ENCODE peak calls at places on chromosomes 16 and 17, in five cellular contexts. One of them, this sample, is unnamed.

GRCh38 chr17:78933959-78934568 is 8.9 kb upstream of the TIMP2 start:
- DNase-seq in CD8-positive, alpha-beta T cell: no peak
- DNase-seq in heart right ventricle: peak
- DNase-seq in natural killer cell: no peak
- DNase-seq in BE2C: peak
- DNase-seq in this sample: no peak

GRCh38 chr17:47204722-47205418 is 4.3 kb upstream of the MYL4 start:
- DNase-seq in CD8-positive, alpha-beta T cell: no peak
- DNase-seq in heart right ventricle: no peak
- DNase-seq in natural killer cell: no peak
- DNase-seq in BE2C: no peak
- DNase-seq in this sample: peak

GRCh38 chr16:49617710-49618330 is 238.1 kb downstream of the ZNF423 start:
- DNase-seq in CD8-positive, alpha-beta T cell: no peak
- DNase-seq in heart right ventricle: no peak
- DNase-seq in natural killer cell: no peak
- DNase-seq in BE2C: no peak
- DNase-seq in this sample: no peak

GRCh38 chr16:88807142-88807625 is 3.6 kb downstream of the CDT1 start:
- DNase-seq in CD8-positive, alpha-beta T cell: no peak
- DNase-seq in heart right ventricle: no peak
- DNase-seq in natural killer cell: no peak
- DNase-seq in BE2C: no peak
- DNase-seq in this sample: no peak

GRCh38 chr17:82826956-82827355 is 12.9 kb downstream of the ZNF750 start:
- DNase-seq in CD8-positive, alpha-beta T cell: no peak
- DNase-seq in heart right ventricle: no peak
- DNase-seq in natural killer cell: no peak
- DNase-seq in BE2C: no peak
- DNase-seq in this sample: no peak

GRCh38 chr17:76625496-76625895 is 18.1 kb downstream of the ST6GALNAC1 start:
- DNase-seq in CD8-positive, alpha-beta T cell: no peak
- DNase-seq in heart right ventricle: no peak
- DNase-seq in natural killer cell: no peak
- DNase-seq in BE2C: no peak
- DNase-seq in this sample: no peak

GRCh38 chr16:12729448-12729847 is 74.2 kb downstream of the CPPED1 start:
- DNase-seq in CD8-positive, alpha-beta T cell: no peak
- DNase-seq in heart right ventricle: no peak
- DNase-seq in natural killer cell: no peak
- DNase-seq in BE2C: no peak
- DNase-seq in this sample: no peak

GRCh38 chr16:72989203-72989991 is 58.5 kb downstream of the ZFHX3 start:
- DNase-seq in CD8-positive, alpha-beta T cell: no peak
- DNase-seq in heart right ventricle: no peak
- DNase-seq in natural killer cell: no peak
- DNase-seq in BE2C: no peak
- DNase-seq in this sample: no peak

GRCh38 chr16:13483121-13483520 is 436.8 kb upstream of the ERCC4 start:
- DNase-seq in CD8-positive, alpha-beta T cell: no peak
- DNase-seq in heart right ventricle: no peak
- DNase-seq in natural killer cell: no peak
- DNase-seq in BE2C: no peak
- DNase-seq in this sample: no peak

GRCh38 chr16:85798901-85799496 is 345 bp downstream of the EMC8 start:
- DNase-seq in CD8-positive, alpha-beta T cell: peak
- DNase-seq in heart right ventricle: peak
- DNase-seq in natural killer cell: peak
- DNase-seq in BE2C: peak
- DNase-seq in this sample: no peak

GRCh38 chr16:30131869-30132475 is 9.0 kb upstream of the MAPK3 start:
- DNase-seq in CD8-positive, alpha-beta T cell: no peak
- DNase-seq in heart right ventricle: no peak
- DNase-seq in natural killer cell: no peak
- DNase-seq in BE2C: no peak
- DNase-seq in this sample: no peak

DNA sequence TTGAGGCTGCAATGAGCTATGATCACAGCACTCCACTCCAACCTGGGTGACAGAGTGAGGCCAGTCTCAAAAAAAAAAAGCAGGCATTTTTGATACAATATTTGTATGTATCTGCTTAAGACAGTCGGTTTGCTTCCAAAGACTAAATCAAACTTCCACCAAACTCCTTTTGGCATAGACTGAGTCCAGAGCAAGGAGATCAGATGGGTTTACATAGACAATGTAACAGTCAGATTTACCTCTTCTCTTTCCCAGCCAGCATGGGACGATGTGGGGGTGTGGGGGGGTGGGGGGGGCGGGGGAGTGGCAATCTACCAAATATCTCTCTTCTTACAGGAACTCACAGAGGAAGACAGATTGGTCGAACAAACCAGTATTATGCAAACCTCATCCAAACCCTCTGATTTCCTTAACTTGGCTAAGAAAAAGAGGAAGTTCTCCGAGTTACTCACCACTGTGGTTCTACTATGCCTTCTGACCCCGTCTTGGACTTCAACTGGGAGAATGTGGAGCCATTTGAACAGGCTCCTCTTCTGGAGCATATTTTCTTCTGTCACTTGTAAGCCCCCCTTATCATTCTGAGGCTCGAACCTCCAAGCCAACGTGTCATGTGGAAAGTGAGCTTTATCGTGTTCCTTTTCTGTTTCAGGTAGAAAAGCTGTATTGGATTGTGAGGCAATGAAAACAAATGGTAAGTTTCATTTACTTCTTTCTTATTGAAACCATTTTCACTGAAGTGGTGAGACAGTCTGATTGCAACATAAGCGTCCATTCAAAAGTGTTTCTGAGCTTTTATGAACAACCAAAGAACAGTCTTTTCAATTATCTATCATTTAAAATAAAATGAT is at the start of gene MILR1:
- DNase-seq in CD8-positive, alpha-beta T cell: no peak
- DNase-seq in heart right ventricle: no peak
- DNase-seq in natural killer cell: no peak
- DNase-seq in BE2C: no peak
- DNase-seq in this sample: no peak
- TF ChIP-seq CTCF in CD8-positive, alpha-beta T cell: no peak
- TF ChIP-seq CTCF in heart right ventricle: no peak
- TF ChIP-seq CTCF in natural killer cell: no peak
- TF ChIP-seq CTCF in BE2C: no peak
- TF ChIP-seq CTCF in this sample: no peak

GRCh38 chr17:6413073-6413472 is 21.8 kb downstream of the AIPL1 start:
- DNase-seq in CD8-positive, alpha-beta T cell: no peak
- DNase-seq in heart right ventricle: no peak
- DNase-seq in natural killer cell: no peak
- DNase-seq in BE2C: no peak
- DNase-seq in this sample: no peak
- TF ChIP-seq CTCF in CD8-positive, alpha-beta T cell: no peak
- TF ChIP-seq CTCF in heart right ventricle: peak
- TF ChIP-seq CTCF in natural killer cell: no peak
- TF ChIP-seq CTCF in BE2C: peak
- TF ChIP-seq CTCF in this sample: no peak

GRCh38 chr17:5281814-5282638 is at the start of gene RABEP1:
- DNase-seq in CD8-positive, alpha-beta T cell: peak
- DNase-seq in heart right ventricle: peak
- DNase-seq in natural killer cell: peak
- DNase-seq in BE2C: peak
- DNase-seq in this sample: peak
- TF ChIP-seq CTCF in CD8-positive, alpha-beta T cell: no peak
- TF ChIP-seq CTCF in heart right ventricle: peak
- TF ChIP-seq CTCF in natural killer cell: no peak
- TF ChIP-seq CTCF in BE2C: no peak
- TF ChIP-seq CTCF in this sample: no peak

DNA sequence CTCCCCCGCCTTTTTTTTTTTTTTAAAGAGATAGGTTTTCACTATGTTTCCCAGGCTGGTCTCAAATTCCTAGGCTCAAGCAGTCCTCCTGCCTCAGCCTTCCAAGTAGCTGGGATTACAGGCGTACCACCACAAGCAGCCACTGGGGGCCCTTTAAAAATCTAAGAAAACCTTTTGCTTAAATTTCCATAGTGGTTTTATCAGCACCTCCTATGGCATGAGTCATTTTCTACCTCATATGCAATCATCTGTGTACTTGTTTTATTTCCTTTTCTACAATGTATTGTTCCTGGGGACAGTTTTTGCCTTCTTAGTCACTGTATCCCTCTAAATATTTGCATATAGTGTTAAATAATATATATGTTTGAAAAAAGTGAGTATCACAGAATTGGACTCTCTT is 29.2 kb downstream of the GNA13 start:
- DNase-seq in CD8-positive, alpha-beta T cell: no peak
- DNase-seq in heart right ventricle: no peak
- DNase-seq in natural killer cell: peak
- DNase-seq in BE2C: peak
- DNase-seq in this sample: no peak
- TF ChIP-seq CTCF in CD8-positive, alpha-beta T cell: peak
- TF ChIP-seq CTCF in heart right ventricle: peak
- TF ChIP-seq CTCF in natural killer cell: peak
- TF ChIP-seq CTCF in BE2C: peak
- TF ChIP-seq CTCF in this sample: no peak

DNA sequence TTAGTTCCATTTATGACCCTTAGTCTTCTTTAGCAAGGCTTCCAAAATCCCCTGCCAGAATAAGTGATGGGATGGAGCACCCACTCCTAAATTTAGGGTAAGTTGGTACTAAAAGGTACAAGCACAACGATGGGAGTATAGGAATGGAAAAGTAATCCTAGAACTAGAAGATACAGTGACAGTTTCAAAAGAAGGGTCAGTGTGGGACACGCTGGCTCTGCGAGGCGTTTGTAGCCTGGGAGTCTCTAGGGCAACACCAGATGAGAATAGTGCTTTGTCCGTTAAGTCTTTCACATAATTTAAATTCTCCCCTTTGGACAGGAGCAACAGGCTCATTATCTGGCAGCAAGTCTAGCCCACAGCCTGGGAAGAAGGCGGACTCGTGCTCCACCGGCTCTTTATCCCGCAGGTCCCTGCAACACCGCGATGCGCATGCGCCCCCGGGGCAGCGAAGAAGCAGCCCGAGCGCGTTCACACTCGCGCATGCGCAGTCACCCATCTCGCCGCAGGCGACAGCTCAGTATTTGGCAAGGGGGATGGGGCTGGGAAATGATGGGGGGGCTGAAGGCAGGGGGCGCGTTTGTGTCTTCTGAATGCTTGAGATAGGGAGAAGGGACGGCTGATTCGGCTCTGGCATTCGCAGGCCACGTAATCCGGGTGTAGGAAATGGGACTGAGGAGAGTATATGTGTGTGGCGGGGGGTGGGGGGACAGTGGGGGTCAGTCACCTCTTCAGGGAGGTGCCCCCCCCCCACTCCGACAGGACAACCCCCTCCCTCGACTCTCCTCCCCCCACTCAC is 564 bp downstream of the SPOP start:
- DNase-seq in CD8-positive, alpha-beta T cell: peak
- DNase-seq in heart right ventricle: peak
- DNase-seq in natural killer cell: peak
- DNase-seq in BE2C: peak
- DNase-seq in this sample: peak
- TF ChIP-seq CTCF in CD8-positive, alpha-beta T cell: no peak
- TF ChIP-seq CTCF in heart right ventricle: no peak
- TF ChIP-seq CTCF in natural killer cell: no peak
- TF ChIP-seq CTCF in BE2C: no peak
- TF ChIP-seq CTCF in this sample: no peak

GRCh38 chr16:83420206-83420760 is 387.5 kb upstream of the HSBP1 start:
- DNase-seq in CD8-positive, alpha-beta T cell: no peak
- DNase-seq in heart right ventricle: no peak
- DNase-seq in natural killer cell: no peak
- DNase-seq in BE2C: no peak
- DNase-seq in this sample: no peak

DNA sequence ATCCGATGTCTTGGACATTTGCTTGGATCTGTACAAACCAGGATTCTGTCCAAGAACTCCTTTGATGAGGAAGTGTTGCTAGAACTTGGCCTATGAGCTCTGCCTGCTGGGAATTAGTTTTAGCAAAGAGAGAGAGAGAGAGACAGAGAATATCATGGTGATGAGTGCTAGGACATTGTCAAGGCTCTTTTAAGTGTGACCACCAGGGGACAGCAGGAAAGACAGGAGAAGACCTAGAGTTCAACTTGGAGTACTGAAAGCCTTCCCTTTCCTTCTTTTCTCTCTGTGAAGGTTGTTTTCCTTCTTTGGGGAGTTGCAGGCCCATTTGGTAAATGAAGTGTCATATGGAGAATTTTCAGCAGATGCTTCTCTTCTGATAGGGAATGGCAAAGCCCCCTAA is 389.2 kb upstream of the HSBP1 start:
- DNase-seq in CD8-positive, alpha-beta T cell: no peak
- DNase-seq in heart right ventricle: no peak
- DNase-seq in natural killer cell: no peak
- DNase-seq in BE2C: no peak
- DNase-seq in this sample: no peak
- TF ChIP-seq CTCF in CD8-positive, alpha-beta T cell: no peak
- TF ChIP-seq CTCF in heart right ventricle: no peak
- TF ChIP-seq CTCF in natural killer cell: no peak
- TF ChIP-seq CTCF in BE2C: no peak
- TF ChIP-seq CTCF in this sample: no peak

GRCh38 chr17:3723556-3724372 is at the start of gene HASPIN:
- DNase-seq in CD8-positive, alpha-beta T cell: peak
- DNase-seq in heart right ventricle: peak
- DNase-seq in natural killer cell: peak
- DNase-seq in BE2C: peak
- DNase-seq in this sample: peak
- TF ChIP-seq CTCF in CD8-positive, alpha-beta T cell: no peak
- TF ChIP-seq CTCF in heart right ventricle: peak
- TF ChIP-seq CTCF in natural killer cell: no peak
- TF ChIP-seq CTCF in BE2C: peak
- TF ChIP-seq CTCF in this sample: no peak

GRCh38 chr17:2796164-2797140 is at the start of gene RAP1GAP2:
- DNase-seq in CD8-positive, alpha-beta T cell: peak
- DNase-seq in heart right ventricle: peak
- DNase-seq in natural killer cell: peak
- DNase-seq in BE2C: no peak
- DNase-seq in this sample: peak
- TF ChIP-seq CTCF in CD8-positive, alpha-beta T cell: no peak
- TF ChIP-seq CTCF in heart right ventricle: no peak
- TF ChIP-seq CTCF in natural killer cell: no peak
- TF ChIP-seq CTCF in BE2C: no peak
- TF ChIP-seq CTCF in this sample: no peak

GRCh38 chr17:16450028-16450427 is 34.7 kb downstream of the TRPV2 start:
- DNase-seq in CD8-positive, alpha-beta T cell: no peak
- DNase-seq in heart right ventricle: no peak
- DNase-seq in natural killer cell: no peak
- DNase-seq in BE2C: no peak
- DNase-seq in this sample: no peak
- TF ChIP-seq CTCF in CD8-positive, alpha-beta T cell: no peak
- TF ChIP-seq CTCF in heart right ventricle: no peak
- TF ChIP-seq CTCF in natural killer cell: no peak
- TF ChIP-seq CTCF in BE2C: no peak
- TF ChIP-seq CTCF in this sample: no peak

GRCh38 chr16:67435758-67436164 is 4.8 kb downstream of the HSD11B2 start:
- DNase-seq in CD8-positive, alpha-beta T cell: no peak
- DNase-seq in heart right ventricle: no peak
- DNase-seq in natural killer cell: no peak
- DNase-seq in BE2C: no peak
- DNase-seq in this sample: no peak
- TF ChIP-seq CTCF in CD8-positive, alpha-beta T cell: no peak
- TF ChIP-seq CTCF in heart right ventricle: no peak
- TF ChIP-seq CTCF in natural killer cell: no peak
- TF ChIP-seq CTCF in BE2C: no peak
- TF ChIP-seq CTCF in this sample: no peak